ENCODE peak calls at places on chromosomes 16 and 17, in ten cellular contexts. C, J, H, A, E, M, N, R, O and U are unnamed samples.

GRCh38 chr16:88914750-88915368 is 48.4 kb upstream of the PABPN1L start:
- DNase-seq in E (no peak), A (peak; percentile 79), J (peak; percentile 52), N (no peak), M (no peak), O (no peak), H (no peak), C (no peak), R (no peak), U (no peak)

GRCh38 chr17:79671387-79671752 is 59.4 kb upstream of the ENPP7 start:
- DNase-seq in J (no peak), N (no peak), E (no peak), H (no peak), M (no peak), A (no peak), R (no peak), C (no peak), O (no peak), U (no peak)

GRCh38 chr16:54061454-54061853 is 225.1 kb downstream of the IRX3 start:
- DNase-seq in J (no peak), H (no peak), R (no peak), M (no peak), N (no peak), E (no peak), C (no peak), A (no peak), O (no peak), U (no peak)

GRCh38 chr16:23145186-23145585 is 4.1 kb downstream of the USP31 start:
- DNase-seq in A (no peak), E (no peak), J (no peak), O (no peak), R (no peak), N (no peak), C (no peak), H (no peak), M (no peak), U (no peak)

GRCh38 chr17:28907052-28907438 is 4.2 kb upstream of the DHRS13 start:
- DNase-seq in O (no peak), M (no peak), H (no peak), N (no peak), E (no peak), R (no peak), J (no peak), A (no peak), C (no peak), U (no peak)

GRCh38 chr16:82456683-82457082 is 170.1 kb upstream of the CDH13 start:
- DNase-seq in N (no peak), J (peak; percentile 50), C (peak; percentile 23), M (no peak), H (peak; percentile 21), O (peak; percentile 35), R (no peak), A (peak; percentile 51), E (peak; percentile 27), U (no peak)

GRCh38 chr16:80664798-80665197 is 124.0 kb downstream of the DYNLRB2 start:
- DNase-seq in O (no peak), R (no peak), E (no peak), A (no peak), J (no peak), C (no peak), M (no peak), N (no peak), H (no peak), U (no peak)

GRCh38 chr17:81711814-81712467 is at the start of gene SLC25A10:
- DNase-seq in J (peak; percentile 66), R (peak; percentile 36), E (peak; percentile 65), C (no peak), N (no peak), M (peak; percentile 58), O (peak; percentile 74), H (peak; percentile 79), A (peak; percentile 51), U (peak; percentile 48)

GRCh38 chr17:563646-564045 is 151.0 kb downstream of the VPS53 start:
- DNase-seq in N (no peak), H (no peak), A (no peak), M (no peak), E (no peak), R (no peak), C (no peak), J (no peak), O (no peak), U (no peak)

GRCh38 chr16:69481901-69482341 is 57.5 kb downstream of the CYB5B start:
- DNase-seq in E (no peak), H (no peak), J (no peak), A (peak; percentile 93), M (no peak), C (peak; percentile 36), N (peak; percentile 17), O (peak; percentile 77), R (no peak), U (peak; percentile 17)

GRCh38 chr16:82657239-82657638 is 30.5 kb downstream of the CDH13 start:
- DNase-seq in A (peak; percentile 84), R (no peak), E (no peak), N (no peak), O (no peak), M (no peak), J (peak; percentile 82), H (no peak), C (no peak), U (no peak)

GRCh38 chr16:70548936-70549335 is 25.3 kb downstream of the SF3B3 start:
- DNase-seq in M (no peak), R (no peak), N (no peak), H (no peak), C (no peak), O (no peak), E (no peak), A (peak; percentile 14), J (no peak), U (no peak)